ENCODE peak calls at places on chromosomes 6 and 20, in five cellular contexts. One of them, this sample, is unnamed.

GRCh38 chr6:129853996-129854711 is 7.0 kb downstream of the TMEM244 start:
- DNase-seq in cardiac muscle cell: no peak
- DNase-seq in tibial artery: no peak
- DNase-seq in BE2C: no peak
- DNase-seq in GM23338: no peak
- DNase-seq in this sample: no peak

GRCh38 chr6:130780137-130780536 is 47.1 kb upstream of the SMLR1 start:
- DNase-seq in cardiac muscle cell: peak; percentile 18
- DNase-seq in tibial artery: no peak
- DNase-seq in BE2C: no peak
- DNase-seq in GM23338: no peak
- DNase-seq in this sample: no peak

GRCh38 chr20:17843246-17844132 is 125.1 kb downstream of the SNX5 start:
- DNase-seq in cardiac muscle cell: peak; percentile 97
- DNase-seq in tibial artery: peak; percentile 92
- DNase-seq in BE2C: no peak
- DNase-seq in GM23338: no peak
- DNase-seq in this sample: no peak

GRCh38 chr20:17227199-17227535 is 327 bp downstream of the PCSK2 start:
- DNase-seq in cardiac muscle cell: no peak
- DNase-seq in tibial artery: no peak
- DNase-seq in BE2C: no peak
- DNase-seq in GM23338: no peak
- DNase-seq in this sample: no peak

GRCh38 chr6:163745566-163746400 is 331.3 kb downstream of the QKI start:
- DNase-seq in cardiac muscle cell: peak; percentile 79
- DNase-seq in tibial artery: no peak
- DNase-seq in BE2C: no peak
- DNase-seq in GM23338: no peak
- DNase-seq in this sample: no peak

GRCh38 chr20:33981964-33982363 is 11.7 kb upstream of the RALY start:
- DNase-seq in cardiac muscle cell: no peak
- DNase-seq in tibial artery: no peak
- DNase-seq in BE2C: no peak
- DNase-seq in GM23338: no peak
- DNase-seq in this sample: no peak

GRCh38 chr6:14501914-14502313 is 384.3 kb downstream of the CD83 start:
- DNase-seq in cardiac muscle cell: no peak
- DNase-seq in tibial artery: no peak
- DNase-seq in BE2C: no peak
- DNase-seq in GM23338: no peak
- DNase-seq in this sample: no peak

GRCh38 chr6:112773217-112773616 is 426.1 kb downstream of the RFPL4B start:
- DNase-seq in cardiac muscle cell: no peak
- DNase-seq in tibial artery: no peak
- DNase-seq in BE2C: no peak
- DNase-seq in GM23338: no peak
- DNase-seq in this sample: no peak

GRCh38 chr20:33450867-33451266 is 7.3 kb upstream of the SNTA1 start:
- DNase-seq in cardiac muscle cell: peak; percentile 37
- DNase-seq in tibial artery: peak; percentile 70
- DNase-seq in BE2C: no peak
- DNase-seq in GM23338: no peak
- DNase-seq in this sample: no peak

GRCh38 chr20:49037962-49038387 is 8.1 kb upstream of the CSE1L start:
- DNase-seq in cardiac muscle cell: peak; percentile 50
- DNase-seq in tibial artery: no peak
- DNase-seq in BE2C: no peak
- DNase-seq in GM23338: no peak
- DNase-seq in this sample: no peak

GRCh38 chr6:6972456-6972855 is 135.3 kb upstream of the RREB1 start:
- DNase-seq in cardiac muscle cell: peak; percentile 94
- DNase-seq in tibial artery: no peak
- DNase-seq in BE2C: peak; percentile 14
- DNase-seq in GM23338: no peak
- DNase-seq in this sample: no peak

GRCh38 chr6:9628819-9629218 is 786.1 kb downstream of the TFAP2A start:
- DNase-seq in cardiac muscle cell: no peak
- DNase-seq in tibial artery: no peak
- DNase-seq in BE2C: no peak
- DNase-seq in GM23338: no peak
- DNase-seq in this sample: no peak

GRCh38 chr20:63739129-63740069 is at the start of gene SLC2A4RG:
- DNase-seq in cardiac muscle cell: peak; percentile 83
- DNase-seq in tibial artery: peak; percentile 90
- DNase-seq in BE2C: peak; percentile 85
- DNase-seq in GM23338: peak; percentile 79
- DNase-seq in this sample: peak; percentile 90

GRCh38 chr20:38315290-38315966 is 11.5 kb downstream of the BPI start:
- DNase-seq in cardiac muscle cell: peak; percentile 52
- DNase-seq in tibial artery: no peak
- DNase-seq in BE2C: peak; percentile 18
- DNase-seq in GM23338: no peak
- DNase-seq in this sample: no peak

GRCh38 chr20:53958240-53958639 is 112.2 kb downstream of the BCAS1 start:
- DNase-seq in cardiac muscle cell: no peak
- DNase-seq in tibial artery: no peak
- DNase-seq in BE2C: no peak
- DNase-seq in GM23338: no peak
- DNase-seq in this sample: no peak

GRCh38 chr6:111844921-111845320 is 28.3 kb downstream of the FYN start:
- DNase-seq in cardiac muscle cell: peak; percentile 28
- DNase-seq in tibial artery: no peak
- DNase-seq in BE2C: no peak
- DNase-seq in GM23338: peak; percentile 66
- DNase-seq in this sample: no peak

GRCh38 chr20:18585134-18585533 is 2.7 kb upstream of the DTD1 start:
- DNase-seq in cardiac muscle cell: peak; percentile 65
- DNase-seq in tibial artery: no peak
- DNase-seq in BE2C: no peak
- DNase-seq in GM23338: peak; percentile 90
- DNase-seq in this sample: no peak

GRCh38 chr6:43714311-43715055 is 26.9 kb upstream of the MRPS18A start:
- DNase-seq in cardiac muscle cell: peak; percentile 83
- DNase-seq in tibial artery: no peak
- DNase-seq in BE2C: no peak
- DNase-seq in GM23338: no peak
- DNase-seq in this sample: no peak

GRCh38 chr20:11103866-11104265 is 430.1 kb upstream of the JAG1 start:
- DNase-seq in cardiac muscle cell: peak; percentile 77
- DNase-seq in tibial artery: no peak
- DNase-seq in BE2C: no peak
- DNase-seq in GM23338: no peak
- DNase-seq in this sample: no peak

GRCh38 chr6:13678255-13678983 is 33.2 kb downstream of the RANBP9 start:
- DNase-seq in cardiac muscle cell: no peak
- DNase-seq in tibial artery: no peak
- DNase-seq in BE2C: no peak
- DNase-seq in GM23338: peak; percentile 16
- DNase-seq in this sample: no peak

GRCh38 chr6:90068835-90069478 is 174.7 kb downstream of the GJA10 start:
- DNase-seq in cardiac muscle cell: peak; percentile 32
- DNase-seq in tibial artery: no peak
- DNase-seq in BE2C: no peak
- DNase-seq in GM23338: no peak
- DNase-seq in this sample: no peak

GRCh38 chr20:6038256-6038655 is 15.6 kb downstream of the LRRN4 start:
- DNase-seq in cardiac muscle cell: no peak
- DNase-seq in tibial artery: no peak
- DNase-seq in BE2C: no peak
- DNase-seq in GM23338: no peak
- DNase-seq in this sample: no peak

GRCh38 chr20:43538855-43539700 is 19.7 kb upstream of the SGK2 start:
- DNase-seq in cardiac muscle cell: no peak
- DNase-seq in tibial artery: peak; percentile 51
- DNase-seq in BE2C: no peak
- DNase-seq in GM23338: no peak
- DNase-seq in this sample: no peak

GRCh38 chr6:81814365-81815109 is 62.1 kb upstream of the TENT5A start:
- DNase-seq in cardiac muscle cell: peak; percentile 29
- DNase-seq in tibial artery: no peak
- DNase-seq in BE2C: no peak
- DNase-seq in GM23338: no peak
- DNase-seq in this sample: no peak

GRCh38 chr20:63968928-63969760 is 586 bp downstream of the ZNF512B start:
- DNase-seq in cardiac muscle cell: no peak
- DNase-seq in tibial artery: no peak
- DNase-seq in BE2C: peak; percentile 25
- DNase-seq in GM23338: peak; percentile 59
- DNase-seq in this sample: peak; percentile 57

GRCh38 chr6:149859938-149860337 is 4.2 kb downstream of the LRP11 start:
- DNase-seq in cardiac muscle cell: no peak
- DNase-seq in tibial artery: no peak
- DNase-seq in BE2C: no peak
- DNase-seq in GM23338: no peak
- DNase-seq in this sample: no peak
- TF ChIP-seq CTCF in cardiac muscle cell: no peak
- TF ChIP-seq CTCF in tibial artery: no peak
- TF ChIP-seq CTCF in BE2C: no peak
- TF ChIP-seq CTCF in GM23338: no peak
- TF ChIP-seq CTCF in this sample: no peak

DNA sequence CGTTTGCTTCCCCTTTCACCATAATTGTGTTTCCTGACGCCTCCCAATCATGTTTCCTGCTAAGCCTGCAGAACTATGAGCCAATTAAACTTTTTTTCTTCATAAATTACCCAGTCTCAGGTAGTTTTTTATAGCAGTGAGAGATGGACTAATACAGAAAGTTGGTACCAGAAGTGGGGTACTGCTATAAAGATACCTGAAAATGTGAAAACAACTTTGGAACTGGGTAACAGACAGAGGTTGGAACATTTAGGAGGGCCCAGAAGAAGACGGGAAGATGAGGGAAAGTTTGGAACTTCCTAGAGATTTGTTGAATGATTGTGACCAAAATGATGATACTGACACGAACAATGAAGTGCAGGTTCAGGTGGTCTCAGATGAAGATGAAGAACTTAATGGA is 1058.6 kb upstream of the CITED2 start:
- DNase-seq in cardiac muscle cell: no peak
- DNase-seq in tibial artery: no peak
- DNase-seq in BE2C: no peak
- DNase-seq in GM23338: no peak
- DNase-seq in this sample: no peak
- H3K4me1 ChIP-seq in cardiac muscle cell: peaks cover 21% of the 10 kb centered on the region
- H3K4me1 ChIP-seq in tibial artery: no peaks in the 10 kb centered on the region
- H3K4me1 ChIP-seq in BE2C: no peaks in the 10 kb centered on the region
- H3K4me1 ChIP-seq in GM23338: no peaks in the 10 kb centered on the region
- H3K4me1 ChIP-seq in this sample: no peaks in the 10 kb centered on the region

DNA sequence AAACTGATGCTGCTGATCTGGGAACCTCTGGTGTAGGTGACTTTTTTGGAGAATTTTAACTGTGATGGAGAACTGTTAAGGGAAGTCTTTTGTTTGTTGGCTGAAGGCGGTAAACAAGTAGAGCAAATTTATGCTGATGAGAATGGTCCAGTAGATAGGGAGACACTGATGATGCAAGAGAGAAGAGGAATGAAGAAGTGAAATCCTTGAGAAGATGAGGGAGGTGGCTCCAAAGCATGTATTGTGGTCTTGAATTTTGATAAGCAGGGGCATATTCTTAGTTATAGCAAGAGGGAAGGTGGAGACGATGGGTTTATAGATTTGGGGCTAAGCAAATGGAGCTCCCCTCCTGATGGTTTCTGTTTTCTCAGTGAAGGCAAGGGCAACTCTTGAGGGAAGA is 22.0 kb downstream of the MAPK14 start:
- DNase-seq in cardiac muscle cell: no peak
- DNase-seq in tibial artery: no peak
- DNase-seq in BE2C: no peak
- DNase-seq in GM23338: no peak
- DNase-seq in this sample: no peak
- TF ChIP-seq CTCF in cardiac muscle cell: no peak
- TF ChIP-seq CTCF in tibial artery: no peak
- TF ChIP-seq CTCF in BE2C: no peak
- TF ChIP-seq CTCF in GM23338: no peak
- TF ChIP-seq CTCF in this sample: no peak

DNA sequence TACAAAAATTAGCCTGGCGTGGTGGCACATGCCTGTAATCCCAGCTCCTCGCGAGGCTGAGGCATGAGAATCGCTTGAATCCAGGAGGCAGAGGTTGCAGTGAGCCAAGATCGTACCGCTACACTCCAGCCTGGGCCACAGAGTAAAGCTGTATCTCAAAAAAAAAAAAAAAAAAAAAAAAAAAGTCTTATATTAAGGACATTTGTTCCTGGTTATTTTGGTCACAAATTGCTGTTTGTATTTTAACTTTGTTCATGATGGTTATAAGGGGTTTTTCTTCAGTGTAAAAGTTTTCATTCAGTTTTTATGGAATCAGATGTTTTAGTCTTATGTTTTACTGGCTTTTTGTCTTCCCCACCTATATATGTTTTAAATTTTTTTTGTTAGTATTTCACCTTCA is 13.9 kb downstream of the FILIP1 start:
- DNase-seq in cardiac muscle cell: no peak
- DNase-seq in tibial artery: no peak
- DNase-seq in BE2C: no peak
- DNase-seq in GM23338: no peak
- DNase-seq in this sample: no peak
- H3K4me1 ChIP-seq in cardiac muscle cell: peaks cover 46% of the 10 kb centered on the region
- H3K4me1 ChIP-seq in tibial artery: peaks cover 16% of the 10 kb centered on the region
- H3K4me1 ChIP-seq in BE2C: no peaks in the 10 kb centered on the region
- H3K4me1 ChIP-seq in GM23338: peaks cover 7% of the 10 kb centered on the region
- H3K4me1 ChIP-seq in this sample: no peaks in the 10 kb centered on the region

GRCh38 chr20:62063981-62064787 is 1.5 kb downstream of the TAF4 start:
- DNase-seq in cardiac muscle cell: no peak
- DNase-seq in tibial artery: no peak
- DNase-seq in BE2C: peak; percentile 52
- DNase-seq in GM23338: peak; percentile 67
- DNase-seq in this sample: peak; percentile 77
- TF ChIP-seq CTCF in cardiac muscle cell: no peak
- TF ChIP-seq CTCF in tibial artery: no peak
- TF ChIP-seq CTCF in BE2C: no peak
- TF ChIP-seq CTCF in GM23338: no peak
- TF ChIP-seq CTCF in this sample: no peak

GRCh38 chr20:37294262-37294981 is 5.0 kb downstream of the MANBAL start:
- DNase-seq in cardiac muscle cell: peak; percentile 41
- DNase-seq in tibial artery: no peak
- DNase-seq in BE2C: no peak
- DNase-seq in GM23338: no peak
- DNase-seq in this sample: no peak
- H3K4me1 ChIP-seq in cardiac muscle cell: peaks cover 20% of the 10 kb centered on the region
- H3K4me1 ChIP-seq in tibial artery: peaks cover 56% of the 10 kb centered on the region
- H3K4me1 ChIP-seq in BE2C: no peaks in the 10 kb centered on the region
- H3K4me1 ChIP-seq in GM23338: peaks cover 13% of the 10 kb centered on the region
- H3K4me1 ChIP-seq in this sample: peaks cover 21% of the 10 kb centered on the region

This sample was measured in mucosa of descending colon.